ENCODE peak calls at places on chromosomes 12 and 14, in five cellular contexts. One of them, this sample, is unnamed.
A peak's percentile ranks its signal among the peaks of the same experiment; 100 is the strongest.

GRCh38 chr14:81729622-81730021 is 196.0 kb upstream of the SEL1L start:
- DNase-seq in stimulated activated CD8-positive, alpha-beta memory T cell treated with anti-CD3 and anti-CD28 coated beads, Interleukin-4, amount 100 ng/mL, for 48 hours: no peak
- DNase-seq in epithelial cell of prostate: no peak
- DNase-seq in dorsolateral prefrontal cortex: no peak
- DNase-seq in non-pigmented ciliary epithelial cell: no peak
- DNase-seq in this sample: no peak

GRCh38 chr14:90757452-90757851 is 58.8 kb downstream of the TTC7B start:
- DNase-seq in stimulated activated CD8-positive, alpha-beta memory T cell treated with anti-CD3 and anti-CD28 coated beads, Interleukin-4, amount 100 ng/mL, for 48 hours: no peak
- DNase-seq in epithelial cell of prostate: no peak
- DNase-seq in non-pigmented ciliary epithelial cell: no peak
- DNase-seq in dorsolateral prefrontal cortex: peak; percentile 65
- DNase-seq in this sample: no peak

GRCh38 chr12:114762490-114763110 is 78.6 kb upstream of the TBX3 start:
- DNase-seq in dorsolateral prefrontal cortex: no peak
- DNase-seq in epithelial cell of prostate: no peak
- DNase-seq in non-pigmented ciliary epithelial cell: no peak
- DNase-seq in stimulated activated CD8-positive, alpha-beta memory T cell treated with anti-CD3 and anti-CD28 coated beads, Interleukin-4, amount 100 ng/mL, for 48 hours: no peak
- DNase-seq in this sample: no peak

GRCh38 chr12:133221241-133221640 is 14.4 kb downstream of the ANHX start:
- DNase-seq in dorsolateral prefrontal cortex: no peak
- DNase-seq in non-pigmented ciliary epithelial cell: no peak
- DNase-seq in epithelial cell of prostate: no peak
- DNase-seq in stimulated activated CD8-positive, alpha-beta memory T cell treated with anti-CD3 and anti-CD28 coated beads, Interleukin-4, amount 100 ng/mL, for 48 hours: no peak
- DNase-seq in this sample: no peak

GRCh38 chr14:70448633-70449032 is 3.3 kb upstream of the ADAM21 start:
- DNase-seq in non-pigmented ciliary epithelial cell: no peak
- DNase-seq in dorsolateral prefrontal cortex: no peak
- DNase-seq in stimulated activated CD8-positive, alpha-beta memory T cell treated with anti-CD3 and anti-CD28 coated beads, Interleukin-4, amount 100 ng/mL, for 48 hours: no peak
- DNase-seq in epithelial cell of prostate: no peak
- DNase-seq in this sample: no peak

GRCh38 chr14:53955671-53956426 is 776 bp downstream of the BMP4 start:
- DNase-seq in dorsolateral prefrontal cortex: no peak
- DNase-seq in epithelial cell of prostate: no peak
- DNase-seq in stimulated activated CD8-positive, alpha-beta memory T cell treated with anti-CD3 and anti-CD28 coated beads, Interleukin-4, amount 100 ng/mL, for 48 hours: peak; percentile 30
- DNase-seq in non-pigmented ciliary epithelial cell: no peak
- DNase-seq in this sample: no peak

GRCh38 chr14:34052658-34053014 is 101.8 kb upstream of the EGLN3 start:
- DNase-seq in stimulated activated CD8-positive, alpha-beta memory T cell treated with anti-CD3 and anti-CD28 coated beads, Interleukin-4, amount 100 ng/mL, for 48 hours: no peak
- DNase-seq in dorsolateral prefrontal cortex: no peak
- DNase-seq in epithelial cell of prostate: no peak
- DNase-seq in non-pigmented ciliary epithelial cell: no peak
- DNase-seq in this sample: peak; percentile 50

GRCh38 chr12:38155020-38155395 is 161.6 kb upstream of the ALG10B start:
- DNase-seq in epithelial cell of prostate: no peak
- DNase-seq in stimulated activated CD8-positive, alpha-beta memory T cell treated with anti-CD3 and anti-CD28 coated beads, Interleukin-4, amount 100 ng/mL, for 48 hours: no peak
- DNase-seq in dorsolateral prefrontal cortex: no peak
- DNase-seq in non-pigmented ciliary epithelial cell: no peak
- DNase-seq in this sample: no peak

GRCh38 chr12:123055281-123055766 is 74.8 kb downstream of the ARL6IP4 start:
- DNase-seq in stimulated activated CD8-positive, alpha-beta memory T cell treated with anti-CD3 and anti-CD28 coated beads, Interleukin-4, amount 100 ng/mL, for 48 hours: no peak
- DNase-seq in dorsolateral prefrontal cortex: no peak
- DNase-seq in non-pigmented ciliary epithelial cell: no peak
- DNase-seq in epithelial cell of prostate: no peak
- DNase-seq in this sample: peak; percentile 72

GRCh38 chr14:29016050-29016900 is 249.7 kb downstream of the FOXG1 start:
- DNase-seq in stimulated activated CD8-positive, alpha-beta memory T cell treated with anti-CD3 and anti-CD28 coated beads, Interleukin-4, amount 100 ng/mL, for 48 hours: peak; percentile 45
- DNase-seq in dorsolateral prefrontal cortex: no peak
- DNase-seq in epithelial cell of prostate: no peak
- DNase-seq in non-pigmented ciliary epithelial cell: no peak
- DNase-seq in this sample: peak; percentile 38

GRCh38 chr12:57148469-57149308 is 1.3 kb upstream of the LRP1-AS start:
- DNase-seq in stimulated activated CD8-positive, alpha-beta memory T cell treated with anti-CD3 and anti-CD28 coated beads, Interleukin-4, amount 100 ng/mL, for 48 hours: no peak
- DNase-seq in epithelial cell of prostate: no peak
- DNase-seq in non-pigmented ciliary epithelial cell: no peak
- DNase-seq in dorsolateral prefrontal cortex: no peak
- DNase-seq in this sample: no peak

GRCh38 chr12:94900496-94900895 is 103.0 kb downstream of the NDUFA12 start:
- DNase-seq in dorsolateral prefrontal cortex: no peak
- DNase-seq in non-pigmented ciliary epithelial cell: no peak
- DNase-seq in stimulated activated CD8-positive, alpha-beta memory T cell treated with anti-CD3 and anti-CD28 coated beads, Interleukin-4, amount 100 ng/mL, for 48 hours: no peak
- DNase-seq in epithelial cell of prostate: no peak
- DNase-seq in this sample: no peak

GRCh38 chr14:54782803-54783659 is 119.6 kb downstream of the GCH1 start:
- DNase-seq in dorsolateral prefrontal cortex: no peak
- DNase-seq in non-pigmented ciliary epithelial cell: no peak
- DNase-seq in epithelial cell of prostate: no peak
- DNase-seq in stimulated activated CD8-positive, alpha-beta memory T cell treated with anti-CD3 and anti-CD28 coated beads, Interleukin-4, amount 100 ng/mL, for 48 hours: no peak
- DNase-seq in this sample: no peak

GRCh38 chr12:112401903-112402498 is 7.4 kb downstream of the RPL6 start:
- DNase-seq in stimulated activated CD8-positive, alpha-beta memory T cell treated with anti-CD3 and anti-CD28 coated beads, Interleukin-4, amount 100 ng/mL, for 48 hours: no peak
- DNase-seq in non-pigmented ciliary epithelial cell: no peak
- DNase-seq in dorsolateral prefrontal cortex: no peak
- DNase-seq in epithelial cell of prostate: no peak
- DNase-seq in this sample: no peak

GRCh38 chr12:117026921-117027250 is 72.3 kb downstream of the TESC start:
- DNase-seq in stimulated activated CD8-positive, alpha-beta memory T cell treated with anti-CD3 and anti-CD28 coated beads, Interleukin-4, amount 100 ng/mL, for 48 hours: no peak
- DNase-seq in dorsolateral prefrontal cortex: peak; percentile 27
- DNase-seq in non-pigmented ciliary epithelial cell: no peak
- DNase-seq in epithelial cell of prostate: no peak
- DNase-seq in this sample: no peak